ENCODE peak calls at places on chromosome 20, in six cellular contexts. One of them, this sample, is unnamed.

GRCh38 chr20:12829121-12829520 is 179.7 kb upstream of the SPTLC3 start:
- DNase-seq in HepG2: no peak
- DNase-seq in A549: no peak
- DNase-seq in sigmoid colon: no peak
- DNase-seq in spleen: no peak
- DNase-seq in mucosa of descending colon: no peak
- DNase-seq in this sample: no peak

GRCh38 chr20:37579091-37579490 is 51.4 kb upstream of the BLCAP start:
- DNase-seq in HepG2: no peak
- DNase-seq in A549: no peak
- DNase-seq in sigmoid colon: no peak
- DNase-seq in spleen: no peak
- DNase-seq in mucosa of descending colon: no peak
- DNase-seq in this sample: no peak

GRCh38 chr20:32536861-32537656 is 48.1 kb downstream of the NOL4L start:
- DNase-seq in HepG2: no peak
- DNase-seq in A549: no peak
- DNase-seq in sigmoid colon: no peak
- DNase-seq in spleen: peak; percentile 93
- DNase-seq in mucosa of descending colon: peak; percentile 86
- DNase-seq in this sample: no peak

GRCh38 chr20:7758436-7758835 is 181.8 kb downstream of the HAO1 start:
- DNase-seq in HepG2: no peak
- DNase-seq in A549: no peak
- DNase-seq in sigmoid colon: no peak
- DNase-seq in spleen: no peak
- DNase-seq in mucosa of descending colon: no peak
- DNase-seq in this sample: no peak

GRCh38 chr20:37071481-37071911 is 24.3 kb downstream of the RBL1 start:
- DNase-seq in HepG2: no peak
- DNase-seq in A549: no peak
- DNase-seq in sigmoid colon: no peak
- DNase-seq in spleen: no peak
- DNase-seq in mucosa of descending colon: no peak
- DNase-seq in this sample: no peak

GRCh38 chr20:14984768-14985622 is 647.6 kb upstream of the FLRT3 start:
- DNase-seq in HepG2: peak; percentile 100
- DNase-seq in A549: no peak
- DNase-seq in sigmoid colon: no peak
- DNase-seq in spleen: no peak
- DNase-seq in mucosa of descending colon: peak; percentile 32
- DNase-seq in this sample: no peak

GRCh38 chr20:31930758-31931157 is 21.1 kb downstream of the PDRG1 start:
- DNase-seq in HepG2: no peak
- DNase-seq in A549: no peak
- DNase-seq in sigmoid colon: no peak
- DNase-seq in spleen: no peak
- DNase-seq in mucosa of descending colon: no peak
- DNase-seq in this sample: no peak

GRCh38 chr20:38806855-38807655 is 1.6 kb downstream of the PPP1R16B start:
- DNase-seq in HepG2: no peak
- DNase-seq in A549: no peak
- DNase-seq in sigmoid colon: no peak
- DNase-seq in spleen: peak; percentile 83
- DNase-seq in mucosa of descending colon: peak; percentile 18
- DNase-seq in this sample: no peak

GRCh38 chr20:58260006-58260405 is 31.6 kb upstream of the ANKRD60 start:
- DNase-seq in HepG2: no peak
- DNase-seq in A549: no peak
- DNase-seq in sigmoid colon: no peak
- DNase-seq in spleen: no peak
- DNase-seq in mucosa of descending colon: no peak
- DNase-seq in this sample: no peak

GRCh38 chr20:1130849-1131248 is 12.4 kb downstream of the PSMF1 start:
- DNase-seq in HepG2: no peak
- DNase-seq in A549: no peak
- DNase-seq in sigmoid colon: no peak
- DNase-seq in spleen: peak; percentile 90
- DNase-seq in mucosa of descending colon: no peak
- DNase-seq in this sample: peak; percentile 40

GRCh38 chr20:57369601-57370000 is 18.5 kb downstream of the RAE1 start:
- DNase-seq in HepG2: no peak
- DNase-seq in A549: no peak
- DNase-seq in sigmoid colon: no peak
- DNase-seq in spleen: no peak
- DNase-seq in mucosa of descending colon: no peak
- DNase-seq in this sample: no peak

GRCh38 chr20:44863661-44864060 is 21.8 kb upstream of the YWHAB start:
- DNase-seq in HepG2: no peak
- DNase-seq in A549: no peak
- DNase-seq in sigmoid colon: no peak
- DNase-seq in spleen: no peak
- DNase-seq in mucosa of descending colon: no peak
- DNase-seq in this sample: no peak

GRCh38 chr20:6613280-6613861 is 154.1 kb upstream of the BMP2 start:
- DNase-seq in HepG2: no peak
- DNase-seq in A549: no peak
- DNase-seq in sigmoid colon: no peak
- DNase-seq in spleen: no peak
- DNase-seq in mucosa of descending colon: no peak
- DNase-seq in this sample: no peak

GRCh38 chr20:13286600-13286999 is 65.5 kb downstream of the ISM1 start:
- DNase-seq in HepG2: no peak
- DNase-seq in A549: no peak
- DNase-seq in sigmoid colon: no peak
- DNase-seq in spleen: no peak
- DNase-seq in mucosa of descending colon: no peak
- DNase-seq in this sample: no peak

GRCh38 chr20:44204156-44204831 is 6.3 kb downstream of the OSER1 start:
- DNase-seq in HepG2: no peak
- DNase-seq in A549: peak; percentile 89
- DNase-seq in sigmoid colon: no peak
- DNase-seq in spleen: no peak
- DNase-seq in mucosa of descending colon: no peak
- DNase-seq in this sample: no peak

DNA sequence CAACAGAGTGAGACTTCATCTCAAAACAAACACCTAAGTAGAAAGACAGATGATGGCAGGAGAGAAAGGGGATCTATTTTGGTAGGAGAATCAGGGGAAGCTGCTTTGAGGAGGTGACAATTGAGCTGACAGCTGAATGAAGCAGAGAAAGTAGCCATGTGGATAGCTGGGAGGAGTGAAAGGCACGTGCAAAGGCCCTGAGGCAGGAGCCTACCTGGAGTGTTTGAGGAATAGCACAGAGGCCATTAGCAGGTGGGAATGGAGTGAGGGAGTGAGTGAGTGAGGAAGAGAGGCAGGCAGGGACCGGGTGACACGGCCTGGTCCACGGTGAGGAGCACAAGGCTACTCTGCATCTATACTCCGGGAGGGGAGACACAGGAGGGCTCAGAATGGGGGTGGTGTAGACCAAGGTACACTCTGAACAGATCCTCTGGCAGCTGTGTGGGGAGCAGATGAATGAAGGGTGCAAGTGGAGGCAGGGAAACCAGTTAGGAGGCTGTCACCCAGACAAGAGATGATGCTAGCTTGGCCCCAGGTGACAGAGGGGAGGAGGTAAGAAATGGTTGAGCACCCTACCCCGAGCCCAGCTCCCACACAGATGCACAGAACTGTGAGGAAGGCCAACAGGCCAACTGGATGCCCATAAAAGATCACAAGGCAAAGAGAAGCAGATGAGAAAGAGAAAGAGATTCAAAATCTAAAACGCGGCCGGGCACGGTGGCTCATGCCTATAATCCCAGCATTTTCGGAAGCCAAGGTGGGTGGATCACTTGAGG is 43.6 kb downstream of the NFATC2 start:
- DNase-seq in HepG2: no peak
- DNase-seq in A549: no peak
- DNase-seq in sigmoid colon: no peak
- DNase-seq in spleen: peak; percentile 67
- DNase-seq in mucosa of descending colon: no peak
- DNase-seq in this sample: no peak
- H3K4me1 ChIP-seq in HepG2: no peaks in the 10 kb centered on the region
- H3K4me1 ChIP-seq in A549: peaks cover 6% of the 10 kb centered on the region
- H3K4me1 ChIP-seq in sigmoid colon: peaks cover 9% of the 10 kb centered on the region
- H3K4me1 ChIP-seq in spleen: peaks cover 54% of the 10 kb centered on the region
- H3K4me1 ChIP-seq in mucosa of descending colon: peaks cover 4% of the 10 kb centered on the region
- H3K4me1 ChIP-seq in this sample: peaks cover 31% of the 10 kb centered on the region

DNA sequence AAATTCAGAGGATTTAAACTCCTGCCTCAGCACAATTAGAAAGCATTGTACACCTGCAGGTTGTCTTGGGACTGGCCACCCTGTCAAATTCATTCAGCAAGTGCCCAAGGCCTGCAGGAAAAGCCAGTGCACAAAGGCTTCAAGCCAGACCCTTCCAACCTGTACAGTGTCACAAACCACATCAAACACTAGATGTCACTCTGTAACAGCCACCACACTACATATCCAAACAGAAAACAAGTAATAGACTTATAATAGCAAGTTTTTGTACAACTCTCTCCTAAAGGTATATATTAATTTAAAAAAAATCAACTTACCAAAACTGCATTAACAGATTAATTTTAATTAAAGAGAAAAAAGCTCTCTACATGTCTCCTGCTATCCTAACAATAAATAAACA is 47.6 kb downstream of the RALGAPA2 start:
- DNase-seq in HepG2: peak; percentile 71
- DNase-seq in A549: peak; percentile 8
- DNase-seq in sigmoid colon: no peak
- DNase-seq in spleen: no peak
- DNase-seq in mucosa of descending colon: peak; percentile 37
- DNase-seq in this sample: no peak
- TF ChIP-seq CTCF in HepG2: peak; percentile 89
- TF ChIP-seq CTCF in A549: peak; percentile 75
- TF ChIP-seq CTCF in sigmoid colon: no peak
- TF ChIP-seq CTCF in spleen: no peak
- TF ChIP-seq CTCF in mucosa of descending colon: no peak
- TF ChIP-seq CTCF in this sample: peak; percentile 79

GRCh38 chr20:18287546-18287914 is 797 bp upstream of the ZNF133 start:
- DNase-seq in HepG2: no peak
- DNase-seq in A549: no peak
- DNase-seq in sigmoid colon: peak; percentile 63
- DNase-seq in spleen: peak; percentile 87
- DNase-seq in mucosa of descending colon: no peak
- DNase-seq in this sample: peak; percentile 18
- H3K4me3 ChIP-seq in HepG2: peak overlapping the region; percentile 93
- H3K4me3 ChIP-seq in A549: peak overlapping the region; percentile 81
- H3K4me3 ChIP-seq in sigmoid colon: peak overlapping the region; percentile 80
- H3K4me3 ChIP-seq in spleen: peak overlapping the region; percentile 87
- H3K4me3 ChIP-seq in mucosa of descending colon: peak overlapping the region; percentile 41
- H3K4me3 ChIP-seq in this sample: peak overlapping the region; percentile 80

GRCh38 chr20:50545123-50545522 is 34.9 kb downstream of the PTPN1 start:
- DNase-seq in HepG2: no peak
- DNase-seq in A549: no peak
- DNase-seq in sigmoid colon: no peak
- DNase-seq in spleen: no peak
- DNase-seq in mucosa of descending colon: no peak
- DNase-seq in this sample: no peak
- H3K4me1 ChIP-seq in HepG2: peaks cover 25% of the 10 kb centered on the region
- H3K4me1 ChIP-seq in A549: peaks cover 19% of the 10 kb centered on the region
- H3K4me1 ChIP-seq in sigmoid colon: peaks cover 45% of the 10 kb centered on the region
- H3K4me1 ChIP-seq in spleen: peaks cover 86% of the 10 kb centered on the region
- H3K4me1 ChIP-seq in mucosa of descending colon: peaks cover 7% of the 10 kb centered on the region
- H3K4me1 ChIP-seq in this sample: peaks cover 93% of the 10 kb centered on the region

GRCh38 chr20:59560588-59561227 is 43.6 kb upstream of the PHACTR3 start:
- DNase-seq in HepG2: peak; percentile 46
- DNase-seq in A549: peak; percentile 75
- DNase-seq in sigmoid colon: no peak
- DNase-seq in spleen: no peak
- DNase-seq in mucosa of descending colon: peak; percentile 38
- DNase-seq in this sample: no peak
- TF ChIP-seq CTCF in HepG2: peak; percentile 38
- TF ChIP-seq CTCF in A549: peak; percentile 43
- TF ChIP-seq CTCF in sigmoid colon: peak; percentile 21
- TF ChIP-seq CTCF in spleen: peak; percentile 19
- TF ChIP-seq CTCF in mucosa of descending colon: no peak
- TF ChIP-seq CTCF in this sample: peak; percentile 70

DNA sequence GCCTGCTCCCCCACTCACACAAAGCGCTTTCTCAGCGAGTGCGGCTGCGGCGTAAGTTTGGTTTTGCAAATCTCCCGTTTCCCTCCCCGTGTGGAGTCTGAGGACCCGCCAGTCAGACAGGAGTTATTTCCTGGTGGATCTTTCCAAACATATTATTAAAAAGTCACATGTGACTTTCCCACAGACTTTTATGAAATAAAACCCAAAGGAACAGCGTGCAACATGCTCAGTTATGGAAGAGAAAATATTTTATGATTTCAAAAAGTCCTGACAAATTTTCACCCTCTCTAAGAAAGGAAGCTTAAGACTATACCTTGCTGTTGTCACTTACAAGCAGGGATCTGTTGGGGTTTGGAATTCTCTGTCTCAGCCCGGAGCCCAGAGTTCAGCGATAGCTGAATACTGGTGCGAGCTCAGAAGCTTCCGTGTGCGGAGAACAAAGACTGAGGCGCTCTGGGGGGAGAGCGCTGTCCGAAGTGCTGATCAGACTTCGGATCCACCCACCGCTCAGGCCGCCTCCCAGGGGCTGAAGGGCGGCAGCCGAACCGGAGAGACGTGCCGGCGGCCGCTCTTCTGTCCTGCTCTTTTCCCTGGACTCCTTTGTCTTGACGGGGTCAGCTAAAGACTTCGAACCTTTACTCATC is 2.5 kb upstream of the MYT1 start:
- DNase-seq in HepG2: peak; percentile 68
- DNase-seq in A549: peak; percentile 28
- DNase-seq in sigmoid colon: no peak
- DNase-seq in spleen: no peak
- DNase-seq in mucosa of descending colon: peak; percentile 52
- DNase-seq in this sample: peak; percentile 38
- H3K4me3 ChIP-seq in HepG2: no peak overlapping the region
- H3K4me3 ChIP-seq in A549: no peak overlapping the region
- H3K4me3 ChIP-seq in sigmoid colon: no peak overlapping the region
- H3K4me3 ChIP-seq in spleen: no peak overlapping the region
- H3K4me3 ChIP-seq in mucosa of descending colon: no peak overlapping the region
- H3K4me3 ChIP-seq in this sample: no peak overlapping the region

GRCh38 chr20:45967551-45968080 is 4.4 kb downstream of the ZNF335 start:
- DNase-seq in HepG2: no peak
- DNase-seq in A549: no peak
- DNase-seq in sigmoid colon: peak; percentile 64
- DNase-seq in spleen: no peak
- DNase-seq in mucosa of descending colon: no peak
- DNase-seq in this sample: no peak
- H3K4me1 ChIP-seq in HepG2: peaks cover 20% of the 10 kb centered on the region
- H3K4me1 ChIP-seq in A549: peaks cover 11% of the 10 kb centered on the region
- H3K4me1 ChIP-seq in sigmoid colon: peaks cover 31% of the 10 kb centered on the region
- H3K4me1 ChIP-seq in spleen: peaks cover 25% of the 10 kb centered on the region
- H3K4me1 ChIP-seq in mucosa of descending colon: peaks cover 10% of the 10 kb centered on the region
- H3K4me1 ChIP-seq in this sample: peaks cover 29% of the 10 kb centered on the region

This sample was measured in left ventricle myocardium inferior.